ENCODE peak calls at places on chromosomes 11 and 22, in four cellular contexts. W is H1, T is GM12878, V is HepG2. E is an unnamed sample.

GRCh38 chr11:65851083-65851579 is 6.8 kb downstream of the CFL1 start:
- DNase-seq in W (no peak), V (no peak), T (no peak), E (peak; percentile 67)

GRCh38 chr11:114156766-114157165 is 97.3 kb downstream of the ZBTB16 start:
- DNase-seq in V (no peak), T (no peak), W (no peak), E (no peak)

GRCh38 chr22:21915624-21916308 is 36.9 kb downstream of the PPM1F start:
- DNase-seq in V (no peak), W (no peak), T (no peak), E (no peak)

GRCh38 chr11:69337211-69337721 is 43.3 kb downstream of the MYEOV start:
- DNase-seq in V (no peak), T (peak; percentile 66), W (no peak), E (no peak)

GRCh38 chr11:106988151-106988806 is 30.0 kb downstream of the GUCY1A2 start:
- DNase-seq in T (no peak), W (no peak), V (no peak), E (no peak)

GRCh38 chr11:11849127-11849746 is 7.5 kb downstream of the USP47 start:
- DNase-seq in W (no peak), T (peak; percentile 38), V (peak; percentile 60), E (peak; percentile 63)

GRCh38 chr11:23398052-23398451 is 537.8 kb upstream of the CCDC179 start:
- DNase-seq in T (no peak), V (no peak), W (no peak), E (no peak)

GRCh38 chr11:132448334-132448995 is 1078.0 kb downstream of the NTM start:
- DNase-seq in W (no peak), V (no peak), T (no peak), E (no peak)

GRCh38 chr11:92322225-92322624 is 97.6 kb downstream of the FAT3 start:
- DNase-seq in V (no peak), T (no peak), W (no peak), E (no peak)

GRCh38 chr11:34067383-34068065 is 16.0 kb downstream of the CAPRIN1 start:
- DNase-seq in W (no peak), V (no peak), T (no peak), E (no peak)

GRCh38 chr22:21443735-21444421 is 23.3 kb upstream of the TMEM191C start:
- DNase-seq in V (no peak), T (no peak), W (no peak), E (no peak)

GRCh38 chr22:27668828-27669797 is 132.4 kb downstream of the MN1 start:
- DNase-seq in T (no peak), W (no peak), V (peak; percentile 91), E (peak; percentile 88)

GRCh38 chr11:73107597-73107996 is 34.5 kb downstream of the FCHSD2 start:
- DNase-seq in T (no peak), V (no peak), W (no peak), E (no peak)

GRCh38 chr11:129023968-129024676 is 81.5 kb upstream of the TP53AIP1 start:
- DNase-seq in T (no peak), V (no peak), W (peak; percentile 17), E (no peak)

GRCh38 chr11:12696911-12697581 is 22.8 kb downstream of the TEAD1 start:
- DNase-seq in W (no peak), V (no peak), T (no peak), E (no peak)

GRCh38 chr11:12433571-12434061 is 56.2 kb downstream of the PARVA start:
- DNase-seq in V (no peak), W (no peak), T (no peak), E (no peak)

GRCh38 chr22:33014621-33015020 is 43.6 kb downstream of the SYN3 start:
- DNase-seq in V (no peak), W (no peak), T (no peak), E (no peak)

GRCh38 chr22:20423636-20424511 is 13.8 kb downstream of the SCARF2 start:
- DNase-seq in V (peak; percentile 23), T (no peak), W (no peak), E (peak; percentile 66)

GRCh38 chr11:12170984-12171383 is 60.6 kb downstream of the MICAL2 start:
- DNase-seq in W (no peak), T (no peak), V (no peak), E (no peak)

GRCh38 chr11:67396587-67397398 is 4.9 kb downstream of the PPP1CA start:
- DNase-seq in W (no peak), V (no peak), T (no peak), E (no peak)

GRCh38 chr11:66048525-66049313 is at the start of gene GAL3ST3:
- DNase-seq in T (no peak), W (no peak), V (no peak), E (no peak)

GRCh38 chr11:119115484-119116234 is 5.7 kb upstream of the HINFP start:
- DNase-seq in T (no peak), W (no peak), V (no peak), E (peak; percentile 75)

GRCh38 chr22:30521368-30522156 is 16.1 kb upstream of the SEC14L4 start:
- DNase-seq in V (no peak), W (no peak), T (no peak), E (no peak)

DNA sequence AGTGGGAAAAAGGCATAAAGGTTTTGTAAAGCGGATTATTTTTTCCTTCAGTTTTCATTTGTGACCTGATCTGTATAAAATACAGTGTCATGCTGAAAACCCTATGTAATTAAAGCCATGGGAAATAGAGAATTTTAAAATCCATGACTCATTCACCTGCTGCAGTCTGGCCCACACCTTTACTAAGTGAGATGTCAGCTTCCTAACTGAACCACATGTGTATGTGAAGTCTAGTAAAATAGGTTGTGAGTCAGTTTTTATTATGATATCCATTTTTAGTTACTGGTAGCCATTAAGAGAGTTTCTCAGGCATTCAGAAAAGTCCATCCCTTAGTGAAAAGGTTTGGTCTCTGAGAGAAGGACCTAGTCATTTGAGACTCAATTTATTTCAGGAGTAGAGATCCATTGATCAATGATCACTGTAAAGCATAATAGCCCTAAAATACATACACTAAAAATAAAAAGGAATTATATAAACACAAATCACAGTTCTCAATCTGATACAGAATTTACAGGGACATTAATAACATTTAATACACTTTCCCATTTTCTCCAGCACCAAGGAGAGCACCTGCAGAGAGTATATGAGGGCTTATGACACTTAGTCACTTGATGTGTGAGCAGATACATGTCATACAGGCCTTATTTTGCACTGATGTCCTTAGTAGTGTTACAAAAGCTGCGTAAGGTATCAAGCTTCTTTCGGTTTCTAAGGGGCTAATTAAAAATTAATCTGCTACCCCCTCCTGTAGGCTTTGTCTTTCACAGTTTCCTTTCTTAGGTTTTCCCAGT is 61.1 kb downstream of the TRIM44 start:
- DNase-seq in W (no peak), V (no peak), T (no peak), E (no peak)
- TF ChIP-seq KDM1A in W (no peak), V (no peak), T (no peak), E (no peak)

GRCh38 chr11:7514099-7514725 is 413 bp downstream of the PPFIBP2 start:
- DNase-seq in T (no peak), V (no peak), W (no peak), E (no peak)
- H2AFZ ChIP-seq in T (peak overlapping the region; percentile 78), V (no peak overlapping the region), W (peak overlapping the region; percentile 89), E (peak overlapping the region; percentile 93)

DNA sequence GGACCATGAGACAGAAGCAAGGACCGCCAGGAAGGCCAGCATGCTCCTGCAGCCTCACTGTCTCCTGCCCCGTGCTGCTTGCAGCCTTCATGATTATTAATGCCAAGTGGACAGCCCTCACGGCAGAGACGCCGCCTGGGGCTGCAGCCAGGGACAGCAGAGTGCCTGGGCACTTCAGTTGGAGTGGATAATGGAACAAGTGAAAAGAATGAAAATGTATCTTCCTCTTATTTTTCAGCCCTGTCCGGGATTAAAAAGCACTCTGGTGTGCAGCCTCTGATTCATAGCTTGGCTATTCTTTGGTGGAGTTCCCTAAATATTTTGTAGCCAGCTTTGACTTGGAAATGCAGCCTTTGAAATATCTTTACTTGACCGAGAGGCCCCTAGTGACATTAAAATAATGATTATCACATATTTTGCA is 1404.2 kb downstream of the BRD1 start:
- DNase-seq in T (no peak), V (no peak), W (no peak), E (no peak)
- TF ChIP-seq KDM1A in T (no peak), V (no peak), W (no peak), E (no peak)

DNA sequence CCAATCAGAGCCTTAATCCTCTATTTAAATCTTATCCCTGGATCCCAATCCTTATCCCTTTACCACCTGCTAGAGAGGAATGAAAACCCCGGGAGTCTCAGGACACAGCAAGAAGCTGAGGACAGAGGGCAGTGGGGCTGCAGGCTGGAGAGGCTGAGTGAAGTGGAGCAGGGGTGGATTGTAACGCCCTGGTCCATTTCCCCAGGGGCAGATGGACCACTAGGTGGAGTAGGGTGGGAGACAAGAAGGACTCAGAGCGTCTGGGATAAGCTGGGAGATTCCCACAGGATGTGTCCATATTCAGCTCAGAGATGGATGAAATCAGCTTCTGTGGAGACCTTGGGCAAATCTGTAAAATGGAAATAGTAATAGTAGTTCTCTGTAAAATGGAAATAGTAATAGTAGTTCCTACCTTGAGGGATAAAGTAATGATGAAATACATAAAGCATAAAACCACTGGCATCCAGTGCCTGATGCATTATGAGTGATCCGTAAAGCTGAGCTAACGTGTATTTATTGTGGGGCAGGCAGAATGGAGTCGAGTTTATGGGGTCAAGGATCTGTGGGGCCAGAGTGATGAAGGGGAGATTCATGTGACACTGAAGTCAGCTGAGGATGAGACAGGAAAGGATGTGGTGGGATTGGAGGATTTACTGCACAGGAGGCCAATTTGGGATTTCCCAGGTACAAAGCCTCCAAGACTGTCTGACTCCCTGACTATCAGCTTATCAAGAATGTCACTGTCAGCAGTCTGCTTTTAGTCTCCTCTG is 1.9 kb upstream of the ROBO4 start:
- DNase-seq in V (no peak), T (no peak), W (no peak), E (no peak)
- H2AFZ ChIP-seq in V (no peak overlapping the region), T (no peak overlapping the region), W (no peak overlapping the region), E (no peak overlapping the region)